ENCODE peak calls at places on chromosomes 16 and 17, in five cellular contexts. One of them, this sample, is unnamed.

GRCh38 chr17:2090804-2091534 is 36.1 kb downstream of the HIC1 start:
- DNase-seq in naive thymus-derived CD4-positive, alpha-beta T cell: no peak
- DNase-seq in ELR: peak; percentile 97
- DNase-seq in astrocyte of the hippocampus: peak; percentile 93
- DNase-seq in AG10803: peak; percentile 96
- DNase-seq in this sample: peak; percentile 92

GRCh38 chr16:75075688-75076268 is 40.8 kb downstream of the LDHD start:
- DNase-seq in naive thymus-derived CD4-positive, alpha-beta T cell: no peak
- DNase-seq in ELR: no peak
- DNase-seq in astrocyte of the hippocampus: no peak
- DNase-seq in AG10803: no peak
- DNase-seq in this sample: no peak

GRCh38 chr16:68520649-68521086 is 18.4 kb upstream of the ZFP90 start:
- DNase-seq in naive thymus-derived CD4-positive, alpha-beta T cell: peak; percentile 88
- DNase-seq in ELR: peak; percentile 85
- DNase-seq in astrocyte of the hippocampus: peak; percentile 89
- DNase-seq in AG10803: peak; percentile 65
- DNase-seq in this sample: peak; percentile 92

GRCh38 chr16:14024300-14024699 is 46.8 kb upstream of the MRTFB start:
- DNase-seq in naive thymus-derived CD4-positive, alpha-beta T cell: no peak
- DNase-seq in ELR: no peak
- DNase-seq in astrocyte of the hippocampus: peak; percentile 15
- DNase-seq in AG10803: peak; percentile 28
- DNase-seq in this sample: peak; percentile 16

GRCh38 chr16:65975049-65975708 is 391.3 kb upstream of the CDH5 start:
- DNase-seq in naive thymus-derived CD4-positive, alpha-beta T cell: no peak
- DNase-seq in ELR: peak; percentile 59
- DNase-seq in astrocyte of the hippocampus: peak; percentile 43
- DNase-seq in AG10803: peak; percentile 67
- DNase-seq in this sample: peak; percentile 76

GRCh38 chr17:48054238-48055185 is 6.4 kb downstream of the NFE2L1 start:
- DNase-seq in naive thymus-derived CD4-positive, alpha-beta T cell: no peak
- DNase-seq in ELR: peak; percentile 73
- DNase-seq in astrocyte of the hippocampus: peak; percentile 90
- DNase-seq in AG10803: peak; percentile 89
- DNase-seq in this sample: peak; percentile 87

GRCh38 chr16:2468142-2468724 is 2.9 kb upstream of the NTN3 start:
- DNase-seq in naive thymus-derived CD4-positive, alpha-beta T cell: no peak
- DNase-seq in ELR: peak; percentile 40
- DNase-seq in astrocyte of the hippocampus: peak; percentile 70
- DNase-seq in AG10803: no peak
- DNase-seq in this sample: no peak

GRCh38 chr17:49959183-49959935 is 9.6 kb upstream of the DLX4 start:
- DNase-seq in naive thymus-derived CD4-positive, alpha-beta T cell: no peak
- DNase-seq in ELR: peak; percentile 53
- DNase-seq in astrocyte of the hippocampus: peak; percentile 81
- DNase-seq in AG10803: no peak
- DNase-seq in this sample: peak; percentile 79

GRCh38 chr16:20954574-20954973 is 54.0 kb downstream of the LYRM1 start:
- DNase-seq in naive thymus-derived CD4-positive, alpha-beta T cell: no peak
- DNase-seq in ELR: no peak
- DNase-seq in astrocyte of the hippocampus: no peak
- DNase-seq in AG10803: no peak
- DNase-seq in this sample: no peak

GRCh38 chr17:82470065-82470464 is 11.5 kb downstream of the NARF start:
- DNase-seq in naive thymus-derived CD4-positive, alpha-beta T cell: no peak
- DNase-seq in ELR: no peak
- DNase-seq in astrocyte of the hippocampus: no peak
- DNase-seq in AG10803: no peak
- DNase-seq in this sample: no peak

GRCh38 chr17:16349461-16349860 is 3.8 kb downstream of the CENPV start:
- DNase-seq in naive thymus-derived CD4-positive, alpha-beta T cell: no peak
- DNase-seq in ELR: no peak
- DNase-seq in astrocyte of the hippocampus: no peak
- DNase-seq in AG10803: no peak
- DNase-seq in this sample: no peak

GRCh38 chr16:31869511-31870201 is 4.0 kb upstream of the ZNF267 start:
- DNase-seq in naive thymus-derived CD4-positive, alpha-beta T cell: peak; percentile 93
- DNase-seq in ELR: peak; percentile 98
- DNase-seq in astrocyte of the hippocampus: peak; percentile 52
- DNase-seq in AG10803: peak; percentile 66
- DNase-seq in this sample: peak; percentile 77

GRCh38 chr17:58344791-58345157 is 7.2 kb downstream of the SUPT4H1 start:
- DNase-seq in naive thymus-derived CD4-positive, alpha-beta T cell: peak; percentile 75
- DNase-seq in ELR: no peak
- DNase-seq in astrocyte of the hippocampus: no peak
- DNase-seq in AG10803: no peak
- DNase-seq in this sample: no peak

GRCh38 chr17:1820518-1821252 is 9.0 kb downstream of the SMYD4 start:
- DNase-seq in naive thymus-derived CD4-positive, alpha-beta T cell: no peak
- DNase-seq in ELR: no peak
- DNase-seq in astrocyte of the hippocampus: peak; percentile 64
- DNase-seq in AG10803: no peak
- DNase-seq in this sample: no peak

GRCh38 chr16:1309888-1310831 is 724 bp downstream of the UBE2I start:
- DNase-seq in naive thymus-derived CD4-positive, alpha-beta T cell: peak; percentile 52
- DNase-seq in ELR: peak; percentile 58
- DNase-seq in astrocyte of the hippocampus: peak; percentile 49
- DNase-seq in AG10803: peak; percentile 48
- DNase-seq in this sample: no peak